ENCODE peak calls at places on chromosome 1, in seven cellular contexts. One of them, this sample, is unnamed.

GRCh38 chr1:45275054-45275453 is 51.6 kb upstream of the HPDL start:
- DNase-seq in suprapubic skin: no peak
- DNase-seq in K562: no peak
- DNase-seq in IMR-90: no peak
- DNase-seq in A549: no peak
- DNase-seq in heart left ventricle: no peak
- DNase-seq in GM12891: no peak
- DNase-seq in this sample: no peak

GRCh38 chr1:3745071-3745470 is 7.2 kb upstream of the CCDC27 start:
- DNase-seq in suprapubic skin: peak
- DNase-seq in K562: no peak
- DNase-seq in IMR-90: no peak
- DNase-seq in A549: no peak
- DNase-seq in heart left ventricle: no peak
- DNase-seq in GM12891: no peak
- DNase-seq in this sample: no peak

GRCh38 chr1:221691320-221691719 is 50.6 kb downstream of the DUSP10 start:
- DNase-seq in suprapubic skin: no peak
- DNase-seq in K562: no peak
- DNase-seq in IMR-90: no peak
- DNase-seq in A549: no peak
- DNase-seq in heart left ventricle: no peak
- DNase-seq in GM12891: no peak
- DNase-seq in this sample: no peak

GRCh38 chr1:165907256-165907857 is 79.9 kb downstream of the UCK2 start:
- DNase-seq in suprapubic skin: no peak
- DNase-seq in K562: no peak
- DNase-seq in IMR-90: peak
- DNase-seq in A549: no peak
- DNase-seq in heart left ventricle: no peak
- DNase-seq in GM12891: no peak
- DNase-seq in this sample: no peak

GRCh38 chr1:17696417-17697301 is 58.5 kb upstream of the ACTL8 start:
- DNase-seq in suprapubic skin: no peak
- DNase-seq in K562: peak
- DNase-seq in IMR-90: peak
- DNase-seq in A549: peak
- DNase-seq in heart left ventricle: peak
- DNase-seq in GM12891: no peak
- DNase-seq in this sample: no peak

GRCh38 chr1:13666317-13666716 is 33.7 kb upstream of the PRDM2 start:
- DNase-seq in suprapubic skin: no peak
- DNase-seq in K562: no peak
- DNase-seq in IMR-90: no peak
- DNase-seq in A549: no peak
- DNase-seq in heart left ventricle: no peak
- DNase-seq in GM12891: no peak
- DNase-seq in this sample: no peak

GRCh38 chr1:19676438-19676922 is 11.8 kb downstream of the HTR6 start:
- DNase-seq in suprapubic skin: peak
- DNase-seq in K562: peak
- DNase-seq in IMR-90: peak
- DNase-seq in A549: peak
- DNase-seq in heart left ventricle: peak
- DNase-seq in GM12891: peak
- DNase-seq in this sample: peak

GRCh38 chr1:101520302-101520701 is 283.5 kb downstream of the S1PR1 start:
- DNase-seq in suprapubic skin: no peak
- DNase-seq in K562: peak
- DNase-seq in IMR-90: peak
- DNase-seq in A549: peak
- DNase-seq in heart left ventricle: no peak
- DNase-seq in GM12891: no peak
- DNase-seq in this sample: peak

GRCh38 chr1:92877792-92878191 is 46.0 kb downstream of the RPL5 start:
- DNase-seq in suprapubic skin: no peak
- DNase-seq in K562: no peak
- DNase-seq in IMR-90: peak
- DNase-seq in A549: no peak
- DNase-seq in heart left ventricle: no peak
- DNase-seq in GM12891: no peak
- DNase-seq in this sample: no peak

GRCh38 chr1:39615086-39615662 is 24.3 kb downstream of the HEYL start:
- DNase-seq in suprapubic skin: no peak
- DNase-seq in K562: no peak
- DNase-seq in IMR-90: no peak
- DNase-seq in A549: no peak
- DNase-seq in heart left ventricle: no peak
- DNase-seq in GM12891: no peak
- DNase-seq in this sample: no peak

GRCh38 chr1:78114034-78114956 is 68.5 kb downstream of the GIPC2 start:
- DNase-seq in suprapubic skin: peak
- DNase-seq in K562: peak
- DNase-seq in IMR-90: peak
- DNase-seq in A549: peak
- DNase-seq in heart left ventricle: peak
- DNase-seq in GM12891: peak
- DNase-seq in this sample: peak

GRCh38 chr1:42932442-42932941 is 26.2 kb downstream of the SLC2A1 start:
- DNase-seq in suprapubic skin: peak
- DNase-seq in K562: no peak
- DNase-seq in IMR-90: no peak
- DNase-seq in A549: no peak
- DNase-seq in heart left ventricle: no peak
- DNase-seq in GM12891: no peak
- DNase-seq in this sample: no peak

GRCh38 chr1:214664656-214665433 is 61.9 kb downstream of the CENPF start:
- DNase-seq in suprapubic skin: no peak
- DNase-seq in K562: no peak
- DNase-seq in IMR-90: peak
- DNase-seq in A549: no peak
- DNase-seq in heart left ventricle: no peak
- DNase-seq in GM12891: no peak
- DNase-seq in this sample: no peak

GRCh38 chr1:23867542-23867952 is 543 bp downstream of the FUCA1 start:
- DNase-seq in suprapubic skin: no peak
- DNase-seq in K562: peak
- DNase-seq in IMR-90: no peak
- DNase-seq in A549: no peak
- DNase-seq in heart left ventricle: peak
- DNase-seq in GM12891: no peak
- DNase-seq in this sample: no peak

GRCh38 chr1:107277022-107277421 is 136.2 kb downstream of the NTNG1 start:
- DNase-seq in suprapubic skin: no peak
- DNase-seq in K562: no peak
- DNase-seq in IMR-90: peak
- DNase-seq in A549: no peak
- DNase-seq in heart left ventricle: no peak
- DNase-seq in GM12891: no peak
- DNase-seq in this sample: peak

GRCh38 chr1:9317591-9318331 is 25.1 kb downstream of the SPSB1 start:
- DNase-seq in suprapubic skin: peak
- DNase-seq in K562: no peak
- DNase-seq in IMR-90: peak
- DNase-seq in A549: no peak
- DNase-seq in heart left ventricle: peak
- DNase-seq in GM12891: peak
- DNase-seq in this sample: no peak

GRCh38 chr1:60069691-60070090 is 3.9 kb downstream of the C1orf87 start:
- DNase-seq in suprapubic skin: no peak
- DNase-seq in K562: no peak
- DNase-seq in IMR-90: no peak
- DNase-seq in A549: no peak
- DNase-seq in heart left ventricle: no peak
- DNase-seq in GM12891: no peak
- DNase-seq in this sample: no peak

GRCh38 chr1:26786437-26787380 is 1.0 kb upstream of the PIGV start:
- DNase-seq in suprapubic skin: peak
- DNase-seq in K562: peak
- DNase-seq in IMR-90: peak
- DNase-seq in A549: no peak
- DNase-seq in heart left ventricle: peak
- DNase-seq in GM12891: peak
- DNase-seq in this sample: peak
- TF ChIP-seq POLR2A in suprapubic skin: peak
- TF ChIP-seq POLR2A in K562: peak
- TF ChIP-seq POLR2A in IMR-90: peak
- TF ChIP-seq POLR2A in A549: no peak
- TF ChIP-seq POLR2A in heart left ventricle: peak
- TF ChIP-seq POLR2A in GM12891: peak
- TF ChIP-seq POLR2A in this sample: peak

GRCh38 chr1:150150511-150151021 is 850 bp downstream of the PLEKHO1 start:
- DNase-seq in suprapubic skin: peak
- DNase-seq in K562: peak
- DNase-seq in IMR-90: no peak
- DNase-seq in A549: no peak
- DNase-seq in heart left ventricle: peak
- DNase-seq in GM12891: no peak
- DNase-seq in this sample: no peak
- TF ChIP-seq POLR2A in suprapubic skin: no peak
- TF ChIP-seq POLR2A in K562: no peak
- TF ChIP-seq POLR2A in IMR-90: no peak
- TF ChIP-seq POLR2A in A549: no peak
- TF ChIP-seq POLR2A in heart left ventricle: no peak
- TF ChIP-seq POLR2A in GM12891: no peak
- TF ChIP-seq POLR2A in this sample: no peak

DNA sequence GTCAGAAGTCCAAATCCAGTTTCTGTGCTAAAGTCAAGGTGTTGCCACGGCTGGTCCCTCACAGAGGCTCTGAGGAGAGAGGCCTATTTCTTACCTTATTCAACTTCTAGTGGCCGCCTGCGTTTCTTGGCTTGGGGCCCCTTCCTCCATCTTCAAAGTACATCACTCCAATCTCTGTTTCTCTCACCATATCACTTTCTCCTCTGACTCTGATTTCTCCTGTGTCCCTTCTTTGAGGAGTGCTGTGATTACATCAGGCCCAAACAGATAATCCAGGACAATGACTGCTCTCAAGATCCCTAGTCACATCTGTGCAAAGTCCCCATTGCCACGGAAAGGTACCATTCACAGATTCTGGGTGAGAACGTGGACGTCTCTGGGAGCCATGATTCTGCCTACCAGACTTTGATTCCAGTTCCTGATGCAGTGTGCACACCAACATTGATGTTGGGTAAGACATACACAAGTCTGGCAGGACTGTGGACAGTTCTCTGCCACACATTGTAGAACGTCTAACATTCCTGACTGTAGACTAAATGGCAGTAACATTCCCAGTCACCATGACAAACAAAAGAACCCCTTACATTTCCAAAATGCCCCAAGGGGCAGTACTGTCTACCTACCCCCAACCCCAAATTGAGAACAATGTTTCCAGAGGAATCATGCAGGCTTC is 43.0 kb upstream of the ITPKB start:
- DNase-seq in suprapubic skin: no peak
- DNase-seq in K562: no peak
- DNase-seq in IMR-90: no peak
- DNase-seq in A549: no peak
- DNase-seq in heart left ventricle: no peak
- DNase-seq in GM12891: no peak
- DNase-seq in this sample: no peak
- TF ChIP-seq POLR2A in suprapubic skin: no peak
- TF ChIP-seq POLR2A in K562: no peak
- TF ChIP-seq POLR2A in IMR-90: no peak
- TF ChIP-seq POLR2A in A549: no peak
- TF ChIP-seq POLR2A in heart left ventricle: no peak
- TF ChIP-seq POLR2A in GM12891: no peak
- TF ChIP-seq POLR2A in this sample: no peak

DNA sequence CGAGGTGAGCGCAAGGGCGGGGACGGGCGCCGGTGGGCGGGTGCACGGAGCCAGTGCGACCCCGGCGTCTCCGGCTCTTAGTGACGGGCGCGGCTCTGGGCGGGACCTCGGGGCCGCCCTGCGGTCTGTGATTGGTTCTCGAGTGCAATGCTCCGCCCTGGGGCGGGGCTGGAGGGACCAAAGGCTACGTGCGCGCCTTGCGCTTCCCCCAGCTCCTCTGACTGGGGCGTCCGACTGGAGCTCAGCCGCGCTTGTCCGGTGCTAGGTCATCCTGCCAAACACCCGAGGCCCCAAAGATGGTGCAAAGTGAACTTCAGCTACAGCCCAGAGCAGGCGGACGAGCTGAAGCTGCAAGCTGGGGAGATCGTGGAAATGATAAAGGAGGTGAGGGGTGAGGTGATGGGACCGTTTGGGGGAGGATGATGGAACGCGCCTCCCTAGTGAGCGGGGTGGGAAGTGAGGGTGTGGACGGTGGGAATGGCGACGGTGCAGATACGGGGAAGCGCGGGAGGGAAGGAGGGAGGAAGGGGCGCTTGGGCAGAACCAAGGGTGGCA is 811 bp downstream of the SH3D21 start:
- DNase-seq in suprapubic skin: peak
- DNase-seq in K562: peak
- DNase-seq in IMR-90: peak
- DNase-seq in A549: peak
- DNase-seq in heart left ventricle: peak
- DNase-seq in GM12891: peak
- DNase-seq in this sample: peak
- TF ChIP-seq POLR2A in suprapubic skin: peak
- TF ChIP-seq POLR2A in K562: peak
- TF ChIP-seq POLR2A in IMR-90: peak
- TF ChIP-seq POLR2A in A549: peak
- TF ChIP-seq POLR2A in heart left ventricle: peak
- TF ChIP-seq POLR2A in GM12891: peak
- TF ChIP-seq POLR2A in this sample: peak

GRCh38 chr1:98316286-98316685 is 345.2 kb upstream of the SNX7 start:
- DNase-seq in suprapubic skin: no peak
- DNase-seq in K562: no peak
- DNase-seq in IMR-90: peak
- DNase-seq in A549: no peak
- DNase-seq in heart left ventricle: no peak
- DNase-seq in GM12891: no peak
- DNase-seq in this sample: no peak
- TF ChIP-seq POLR2A in suprapubic skin: no peak
- TF ChIP-seq POLR2A in K562: no peak
- TF ChIP-seq POLR2A in IMR-90: no peak
- TF ChIP-seq POLR2A in A549: no peak
- TF ChIP-seq POLR2A in heart left ventricle: no peak
- TF ChIP-seq POLR2A in GM12891: no peak
- TF ChIP-seq POLR2A in this sample: no peak

GRCh38 chr1:34166191-34167090 is 1.4 kb upstream of the CSMD2 start:
- DNase-seq in suprapubic skin: no peak
- DNase-seq in K562: no peak
- DNase-seq in IMR-90: no peak
- DNase-seq in A549: no peak
- DNase-seq in heart left ventricle: no peak
- DNase-seq in GM12891: no peak
- DNase-seq in this sample: no peak
- TF ChIP-seq POLR2A in suprapubic skin: no peak
- TF ChIP-seq POLR2A in K562: no peak
- TF ChIP-seq POLR2A in IMR-90: no peak
- TF ChIP-seq POLR2A in A549: no peak
- TF ChIP-seq POLR2A in heart left ventricle: no peak
- TF ChIP-seq POLR2A in GM12891: no peak
- TF ChIP-seq POLR2A in this sample: no peak

This sample was measured in erythroblast.